ENCODE peak calls at places on chromosomes 5 and 9, in four cellular contexts. Q is dorsolateral prefrontal cortex; W is RWPE1; R is CD8-positive, alpha-beta memory T cell. N is an unnamed sample.

GRCh38 chr9:98575379-98576346 is 133.1 kb downstream of the GABBR2 start:
- DNase-seq in W (peak; percentile 54), Q (no peak), R (no peak), N (peak; percentile 50)

GRCh38 chr5:7078901-7079300 is 317.0 kb upstream of the ADCY2 start:
- DNase-seq in Q (no peak), W (no peak), R (no peak), N (no peak)

GRCh38 chr9:72978724-72979123 is 25.9 kb upstream of the ALDH1A1 start:
- DNase-seq in Q (no peak), R (no peak), W (peak; percentile 55), N (peak; percentile 37)

GRCh38 chr5:135823799-135824366 is 10.6 kb upstream of the SLC25A48 start:
- DNase-seq in W (no peak), R (no peak), Q (no peak), N (no peak)

GRCh38 chr5:103621548-103621930 is 59.0 kb upstream of the NUDT12 start:
- DNase-seq in Q (no peak), R (no peak), W (no peak), N (no peak)

GRCh38 chr9:105132576-105132975 is 111.9 kb upstream of the SLC44A1 start:
- DNase-seq in R (no peak), W (no peak), Q (no peak), N (no peak)

GRCh38 chr5:17620627-17621026 is 10.4 kb downstream of the TAF11L12 start:
- DNase-seq in Q (no peak), R (no peak), W (no peak), N (no peak)

GRCh38 chr5:95969055-95969454 is 7.4 kb upstream of the ELL2 start:
- DNase-seq in R (no peak), Q (no peak), W (no peak), N (no peak)

GRCh38 chr5:69276422-69277174 is 41.9 kb downstream of the CDK7 start:
- DNase-seq in W (no peak), R (no peak), Q (no peak), N (no peak)

GRCh38 chr5:109329296-109330252 is 80.2 kb downstream of the PJA2 start:
- DNase-seq in R (no peak), W (peak; percentile 21), Q (no peak), N (no peak)

GRCh38 chr5:177419045-177419444 is 7.4 kb upstream of the GRK6 start:
- DNase-seq in W (no peak), R (no peak), Q (no peak), N (no peak)

DNA sequence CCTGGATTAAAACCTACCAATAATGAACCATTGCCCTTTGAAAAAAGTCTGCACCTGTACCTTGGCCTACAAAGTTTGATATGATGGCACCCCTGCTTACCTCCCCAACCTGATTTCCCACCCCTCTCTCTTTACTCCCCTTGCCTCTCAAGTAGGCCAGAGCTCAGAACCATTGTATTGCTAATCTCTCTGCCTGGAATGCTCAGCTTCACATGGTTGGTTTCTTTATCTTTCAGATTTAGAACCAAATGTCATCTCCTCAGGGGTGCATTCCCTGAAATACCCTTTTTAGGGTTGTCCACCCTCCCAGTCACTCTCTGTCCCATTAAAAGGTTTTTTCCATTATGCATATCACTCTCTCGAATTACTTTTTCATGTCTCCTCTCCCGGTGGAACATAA is 116.6 kb upstream of the VCAN start:
- DNase-seq in R (no peak), W (no peak), Q (no peak), N (no peak)
- H3K27ac ChIP-seq in R (no peak overlapping the region), W (no peak overlapping the region), Q (no peak overlapping the region), N (no peak overlapping the region)

DNA sequence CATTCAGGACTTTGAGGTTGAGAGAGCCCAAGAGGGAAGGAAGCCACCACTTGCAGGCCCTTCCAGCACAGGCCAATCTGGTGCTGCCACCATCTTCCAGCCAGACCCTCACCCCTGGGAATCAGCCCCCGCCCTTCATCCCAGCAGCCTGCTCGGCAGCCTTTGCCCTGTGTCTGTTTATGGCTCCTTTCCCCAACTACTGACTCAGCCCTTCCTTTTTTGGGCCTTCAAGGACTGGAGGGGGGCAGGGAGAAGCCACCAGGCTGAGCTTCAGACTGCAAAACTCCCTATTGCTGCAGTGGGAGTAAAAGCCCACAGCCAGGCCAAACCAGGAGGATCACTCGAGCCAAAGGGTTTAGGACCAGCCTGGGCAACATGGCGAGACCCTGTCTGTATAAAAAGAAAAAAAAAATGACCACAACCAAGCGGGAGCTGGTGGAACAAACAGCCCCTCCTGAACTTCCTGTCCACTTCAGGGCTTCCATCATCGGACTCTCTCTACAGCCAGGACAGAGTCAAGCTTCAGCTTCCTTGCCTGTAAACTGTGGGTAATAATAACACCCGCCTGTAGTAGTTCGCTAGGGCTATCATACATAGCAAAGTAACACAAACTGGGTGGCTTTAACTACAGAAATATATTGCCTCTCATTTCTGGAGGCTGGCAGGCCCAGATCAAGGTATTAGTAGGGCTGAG is 85.9 kb upstream of the IL17B start:
- DNase-seq in R (no peak), W (no peak), Q (no peak), N (no peak)
- H3K27ac ChIP-seq in R (peak overlapping the region; percentile 31), W (peak overlapping the region; percentile 34), Q (no peak overlapping the region), N (no peak overlapping the region)

GRCh38 chr9:15851766-15852165 is 298.9 kb downstream of the CCDC171 start:
- DNase-seq in Q (no peak), R (no peak), W (no peak), N (no peak)
- H3K27ac ChIP-seq in Q (no peak overlapping the region), R (no peak overlapping the region), W (no peak overlapping the region), N (no peak overlapping the region)

GRCh38 chr5:78534148-78535009 is 114.2 kb downstream of the LHFPL2 start:
- DNase-seq in W (no peak), Q (no peak), R (no peak), N (no peak)
- H3K27ac ChIP-seq in W (peak overlapping the region; percentile 39), Q (peak overlapping the region; percentile 74), R (no peak overlapping the region), N (no peak overlapping the region)

DNA sequence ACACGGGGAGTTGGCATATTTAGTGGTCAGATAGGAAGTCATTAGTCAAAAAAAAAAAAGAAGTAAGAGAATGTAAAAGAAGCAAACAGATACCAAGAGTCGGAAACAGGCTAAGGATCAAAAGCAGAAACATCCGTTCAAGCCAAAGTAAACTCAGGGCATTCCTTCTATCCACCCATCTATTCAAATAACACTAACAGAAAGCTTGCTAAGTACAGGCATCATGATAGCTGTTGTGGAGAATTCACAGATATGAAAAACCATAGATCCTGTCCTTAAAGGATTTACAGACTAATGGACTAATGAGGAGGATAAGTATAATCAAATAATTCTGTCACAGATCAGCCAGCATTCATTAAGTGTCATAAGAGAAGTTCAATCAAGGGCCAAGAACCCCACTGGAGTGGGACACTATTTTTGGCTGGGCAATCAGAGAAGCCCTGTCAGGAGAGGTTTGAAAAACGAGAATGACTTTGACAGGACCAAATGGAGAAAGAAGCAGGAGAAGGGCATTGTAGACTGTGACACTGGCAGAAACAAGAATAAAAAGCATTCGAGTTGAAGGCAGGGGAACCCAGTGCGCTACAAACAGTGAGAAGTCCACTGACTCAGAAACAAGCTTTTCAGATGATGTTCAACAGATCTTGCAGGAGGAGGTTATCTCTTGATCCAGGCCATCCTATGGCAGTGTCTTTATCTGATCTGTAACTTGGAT is 154.2 kb upstream of the TSLP start:
- DNase-seq in Q (no peak), R (no peak), W (no peak), N (no peak)
- H3K27ac ChIP-seq in Q (no peak overlapping the region), R (no peak overlapping the region), W (no peak overlapping the region), N (no peak overlapping the region)

GRCh38 chr9:8872802-8873201 is 1073.2 kb upstream of the DMAC1 start:
- DNase-seq in W (no peak), Q (no peak), R (no peak), N (no peak)

GRCh38 chr9:8869812-8870211 is 1070.2 kb upstream of the DMAC1 start:
- DNase-seq in W (no peak), Q (no peak), R (no peak), N (no peak)

GRCh38 chr9:8871796-8872470 is 1072.4 kb upstream of the DMAC1 start:
- DNase-seq in R (no peak), Q (no peak), W (no peak), N (no peak)

GRCh38 chr9:8868632-8869031 is 1069.1 kb upstream of the DMAC1 start:
- DNase-seq in R (no peak), W (no peak), Q (no peak), N (no peak)

GRCh38 chr9:8871396-8871795 is 1071.8 kb upstream of the DMAC1 start:
- DNase-seq in Q (no peak), R (no peak), W (no peak), N (no peak)
- H3K27ac ChIP-seq in Q (peak overlapping the region; percentile 94), R (no peak overlapping the region), W (no peak overlapping the region), N (no peak overlapping the region)

DNA sequence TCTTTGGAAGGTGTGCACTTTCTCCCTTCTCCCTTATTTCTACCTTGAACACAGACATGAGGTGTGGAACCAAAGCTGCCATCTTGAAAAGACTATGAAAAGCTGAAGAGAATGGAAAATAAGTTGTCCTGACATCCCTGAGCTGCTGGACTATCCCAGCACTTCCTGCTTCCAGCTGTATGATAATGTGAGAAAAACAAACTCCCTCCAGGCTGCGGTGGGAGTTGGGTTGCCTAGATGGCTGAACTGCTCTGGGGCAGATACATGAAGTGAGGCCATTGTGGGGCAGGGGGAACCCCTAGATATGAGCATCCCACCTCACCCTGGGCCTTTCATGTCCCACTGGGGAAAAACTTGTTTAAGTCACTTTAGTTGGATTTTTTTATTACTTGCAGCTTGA is 82.4 kb downstream of the BOD1 start:
- DNase-seq in Q (no peak), W (no peak), R (no peak), N (no peak)
- H3K27ac ChIP-seq in Q (no peak overlapping the region), W (no peak overlapping the region), R (no peak overlapping the region), N (no peak overlapping the region)

GRCh38 chr5:66981266-66981665 is 215.3 kb downstream of the CD180 start:
- DNase-seq in R (no peak), Q (no peak), W (no peak), N (no peak)
- H3K27ac ChIP-seq in R (no peak overlapping the region), Q (peak overlapping the region; percentile 50), W (no peak overlapping the region), N (no peak overlapping the region)

GRCh38 chr5:163260961-163261360 is 176.4 kb upstream of the CCNG1 start:
- DNase-seq in W (no peak), R (no peak), Q (no peak), N (no peak)
- H3K27ac ChIP-seq in W (no peak overlapping the region), R (no peak overlapping the region), Q (no peak overlapping the region), N (no peak overlapping the region)

GRCh38 chr9:77589046-77589795 is 58.9 kb downstream of the GNA14 start:
- DNase-seq in Q (no peak), R (no peak), W (peak; percentile 51), N (peak; percentile 43)

GRCh38 chr9:77586591-77586990 is 61.5 kb downstream of the GNA14 start:
- DNase-seq in W (no peak), Q (no peak), R (no peak), N (no peak)

GRCh38 chr9:77587851-77588250 is 60.3 kb downstream of the GNA14 start:
- DNase-seq in R (no peak), Q (no peak), W (no peak), N (no peak)

GRCh38 chr9:77587036-77587435 is 61.1 kb downstream of the GNA14 start:
- DNase-seq in R (no peak), Q (no peak), W (no peak), N (no peak)

GRCh38 chr9:77588319-77588937 is 59.7 kb downstream of the GNA14 start:
- DNase-seq in R (no peak), W (peak; percentile 90), Q (no peak), N (no peak)
- H3K27ac ChIP-seq in R (no peak overlapping the region), W (no peak overlapping the region), Q (peak overlapping the region; percentile 42), N (no peak overlapping the region)

N was measured in epithelial cell of prostate.